ENCODE peak calls at places on chromosome 11, in four cellular contexts. L is GM12878, Y is K562, J is HepG2. K is an unnamed sample.

GRCh38 chr11:75105462-75105925 is 8.8 kb upstream of the OR2AT4 start:
- DNase-seq in L (no peak), Y (peak; percentile 75), J (peak; percentile 21), K (peak; percentile 68)

GRCh38 chr11:105201166-105201565 is 61.6 kb upstream of the CARD18 start:
- DNase-seq in L (no peak), Y (no peak), J (no peak), K (no peak)

GRCh38 chr11:47784785-47785381 is 17.7 kb upstream of the FNBP4 start:
- DNase-seq in L (no peak), Y (no peak), J (no peak), K (no peak)

GRCh38 chr11:126607374-126607773 is 251.9 kb downstream of the ST3GAL4 start:
- DNase-seq in L (no peak), Y (peak; percentile 78), J (peak; percentile 33), K (peak; percentile 76)

GRCh38 chr11:1852885-1853284 is at the start of gene LSP1:
- DNase-seq in L (peak; percentile 92), Y (no peak), J (no peak), K (no peak)

GRCh38 chr11:6667733-6668374 is 12.2 kb upstream of the DCHS1 start:
- DNase-seq in L (peak; percentile 48), Y (peak; percentile 49), J (peak; percentile 41), K (no peak)

GRCh38 chr11:104781719-104782376 is 116.4 kb downstream of the CASP12 start:
- DNase-seq in L (no peak), Y (no peak), J (no peak), K (peak; percentile 10)

GRCh38 chr11:35162795-35163194 is 23.8 kb downstream of the CD44 start:
- DNase-seq in L (no peak), Y (no peak), J (no peak), K (no peak)

GRCh38 chr11:61482513-61482912 is 26.0 kb upstream of the LRRC10B start:
- DNase-seq in L (no peak), Y (peak; percentile 79), J (no peak), K (peak; percentile 90)

GRCh38 chr11:23973244-23973643 is 523.6 kb upstream of the LUZP2 start:
- DNase-seq in L (no peak), Y (no peak), J (no peak), K (no peak)

GRCh38 chr11:72569966-72570892 is 104.0 kb downstream of the PDE2A start:
- DNase-seq in L (no peak), Y (no peak), J (no peak), K (no peak)

GRCh38 chr11:70854201-70854600 is 398.2 kb downstream of the SHANK2 start:
- DNase-seq in L (no peak), Y (no peak), J (no peak), K (no peak)

GRCh38 chr11:76049506-76049905 is 156.8 kb downstream of the WNT11 start:
- DNase-seq in L (no peak), Y (no peak), J (no peak), K (no peak)

GRCh38 chr11:95494167-95494566 is 263.2 kb upstream of the SESN3 start:
- DNase-seq in L (no peak), Y (no peak), J (no peak), K (no peak)

GRCh38 chr11:70628881-70629844 is 230.8 kb downstream of the CTTN start:
- DNase-seq in L (no peak), Y (peak; percentile 31), J (no peak), K (no peak)

GRCh38 chr11:1384206-1384965 is 5.3 kb upstream of the BRSK2 start:
- DNase-seq in L (peak; percentile 8), Y (no peak), J (no peak), K (no peak)

GRCh38 chr11:101862410-101863233 is 52.2 kb upstream of the CEP126 start:
- DNase-seq in L (no peak), Y (no peak), J (peak; percentile 76), K (peak; percentile 19)

GRCh38 chr11:128420943-128421342 is 166.4 kb downstream of the ETS1 start:
- DNase-seq in L (no peak), Y (no peak), J (no peak), K (no peak)

GRCh38 chr11:7278314-7278917 is 26.7 kb downstream of the SYT9 start:
- DNase-seq in L (no peak), Y (peak; percentile 46), J (peak; percentile 10), K (peak; percentile 45)

GRCh38 chr11:28793282-28793738 is 685.1 kb downstream of the METTL15 start:
- DNase-seq in L (no peak), Y (no peak), J (no peak), K (peak; percentile 50)

GRCh38 chr11:36123353-36124220 is 165.6 kb downstream of the COMMD9 start:
- DNase-seq in L (no peak), Y (no peak), J (no peak), K (no peak)

GRCh38 chr11:1074244-1075221 is at the start of gene MUC2:
- DNase-seq in L (no peak), Y (no peak), J (no peak), K (peak; percentile 15)

GRCh38 chr11:111641339-111642015 is 39.2 kb downstream of the SIK2 start:
- DNase-seq in L (no peak), Y (no peak), J (no peak), K (no peak)

GRCh38 chr11:35905901-35906661 is 37.8 kb upstream of the LDLRAD3 start:
- DNase-seq in L (no peak), Y (no peak), J (no peak), K (no peak)

GRCh38 chr11:35617687-35618496 is at the start of gene FJX1:
- DNase-seq in L (no peak), Y (peak; percentile 81), J (peak; percentile 17), K (peak; percentile 76)

GRCh38 chr11:6568191-6568918 is 35.1 kb downstream of the RRP8 start:
- DNase-seq in L (no peak), Y (peak; percentile 83), J (no peak), K (peak; percentile 61)

GRCh38 chr11:71112990-71113389 is 139.4 kb downstream of the SHANK2 start:
- DNase-seq in L (no peak), Y (no peak), J (no peak), K (no peak)

GRCh38 chr11:35305670-35306382 is 113.5 kb downstream of the SLC1A2 start:
- DNase-seq in L (no peak), Y (peak; percentile 50), J (peak; percentile 12), K (peak; percentile 65)

GRCh38 chr11:46755962-46756361 is 36.9 kb downstream of the F2 start:
- DNase-seq in L (no peak), Y (no peak), J (no peak), K (no peak)

GRCh38 chr11:120151536-120151935 is 13.6 kb upstream of the TRIM29 start:
- DNase-seq in L (no peak), Y (no peak), J (no peak), K (no peak)

GRCh38 chr11:94650756-94651155 is 83.6 kb downstream of the PIWIL4 start:
- DNase-seq in L (no peak), Y (no peak), J (no peak), K (no peak)

GRCh38 chr11:79406376-79406775 is 34.5 kb downstream of the TENM4 start:
- DNase-seq in L (peak; percentile 57), Y (no peak), J (no peak), K (no peak)

GRCh38 chr11:120130991-120131760 is 6.7 kb downstream of the TRIM29 start:
- DNase-seq in L (no peak), Y (no peak), J (no peak), K (no peak)

GRCh38 chr11:128725630-128726461 is 32.0 kb downstream of the FLI1 start:
- DNase-seq in L (peak; percentile 89), Y (no peak), J (no peak), K (no peak)

GRCh38 chr11:109914809-109915653 is 178.2 kb upstream of the ZC3H12C start:
- DNase-seq in L (no peak), Y (no peak), J (no peak), K (no peak)

GRCh38 chr11:111819161-111820058 is 52.0 kb downstream of the ALG9 start:
- DNase-seq in L (no peak), Y (no peak), J (no peak), K (no peak)

GRCh38 chr11:772429-773390 is 4.6 kb downstream of the GATD1 start:
- DNase-seq in L (no peak), Y (no peak), J (no peak), K (peak; percentile 12)

GRCh38 chr11:124978316-124978715 is 24.3 kb downstream of the CCDC15 start:
- DNase-seq in L (no peak), Y (no peak), J (no peak), K (no peak)

GRCh38 chr11:117792241-117792640 is 4.8 kb downstream of the DSCAML1 start:
- DNase-seq in L (no peak), Y (no peak), J (no peak), K (no peak)
- TF ChIP-seq CBFB in L (no peak), Y (no peak), J (no peak), K (no peak)

DNA sequence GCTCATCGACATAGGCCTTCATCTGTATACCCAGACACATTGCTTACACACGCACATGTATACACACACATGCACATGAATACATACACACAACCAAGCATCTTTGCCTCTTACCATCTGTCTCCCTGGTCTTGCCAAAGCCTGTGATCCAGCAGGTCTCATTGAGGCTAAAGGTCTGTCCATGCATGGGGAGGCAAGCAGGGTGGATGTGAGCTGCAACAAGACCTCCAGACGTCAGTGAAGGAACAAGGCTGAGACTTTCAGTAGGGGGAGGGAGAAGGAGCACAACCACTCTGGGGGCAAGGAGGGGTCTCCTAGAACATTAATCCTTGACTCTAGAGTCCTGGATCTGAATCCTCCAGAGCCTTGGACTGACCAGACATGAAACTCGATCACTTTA is 23.7 kb downstream of the TMPRSS13 start:
- DNase-seq in L (no peak), Y (no peak), J (no peak), K (no peak)
- TF ChIP-seq CBFB in L (no peak), Y (no peak), J (no peak), K (no peak)

DNA sequence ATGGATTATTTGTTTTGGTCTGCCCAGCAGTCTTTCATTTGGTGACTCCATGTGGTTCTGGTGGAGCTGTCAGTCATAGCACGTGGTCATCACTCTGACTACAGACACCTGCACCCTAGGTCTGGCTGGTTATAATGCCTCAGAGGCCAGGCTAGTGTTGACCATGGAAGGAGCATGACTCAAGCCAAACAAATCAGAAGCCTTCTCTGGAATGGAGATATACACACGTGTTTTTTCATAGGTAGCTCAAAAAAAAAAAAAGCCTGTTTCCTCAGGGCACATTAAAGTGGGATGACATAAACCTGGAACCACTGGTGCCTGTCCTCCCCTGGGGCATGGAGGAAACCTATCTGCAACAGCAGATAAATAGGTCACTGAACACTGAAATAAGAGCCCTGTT is 8.1 kb upstream of the PLAAT3 start:
- DNase-seq in L (no peak), Y (no peak), J (peak; percentile 33), K (no peak)
- TF ChIP-seq CBFB in L (no peak), Y (no peak), J (no peak), K (no peak)

DNA sequence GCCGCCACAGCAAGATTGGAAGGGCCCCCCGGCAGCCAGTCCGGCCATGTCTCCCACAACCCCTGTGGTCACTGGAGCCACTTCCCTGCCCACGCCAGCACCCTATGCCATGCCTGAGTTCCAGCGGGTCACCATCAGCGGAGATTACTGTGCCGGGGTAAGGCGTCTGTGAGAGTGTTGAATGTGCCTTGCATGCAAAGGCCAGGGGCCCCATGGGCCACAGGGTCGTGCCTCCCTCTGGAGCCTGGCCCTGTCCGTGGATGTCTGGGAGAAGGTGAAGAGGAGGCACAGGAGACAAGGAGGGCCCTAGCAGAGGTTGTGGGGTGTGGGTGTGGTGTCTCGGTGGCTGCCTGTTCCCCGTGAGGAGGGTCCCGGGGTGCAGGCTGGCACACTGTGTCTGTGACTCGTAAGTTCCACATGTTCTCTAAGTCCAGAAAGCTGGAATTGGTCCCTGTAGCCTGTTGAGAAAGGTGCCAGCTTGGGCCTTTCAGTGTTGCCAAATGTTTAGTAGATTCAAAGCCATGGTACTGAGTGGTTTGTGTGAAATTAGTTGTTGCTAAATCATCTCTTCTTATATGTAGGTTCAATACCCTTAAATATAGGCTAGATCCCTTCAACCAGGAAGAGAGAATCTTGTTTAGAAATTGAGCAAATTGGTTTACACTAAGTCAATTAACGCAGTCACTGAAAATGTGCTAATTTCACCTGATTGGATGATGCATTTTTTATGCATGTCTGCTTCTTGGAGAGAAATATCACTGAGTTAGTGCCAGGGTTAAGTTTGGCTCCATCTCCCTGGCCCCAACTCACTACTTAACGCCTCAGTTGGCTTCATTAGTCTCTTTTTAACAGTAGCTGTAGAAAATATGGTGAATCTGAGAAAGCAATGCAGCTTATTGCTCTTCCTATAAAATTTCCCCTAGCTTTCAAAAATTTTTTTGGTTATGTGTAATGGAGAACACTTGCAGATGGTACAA is 23.8 kb downstream of the AMPD3 start:
- DNase-seq in L (no peak), Y (no peak), J (no peak), K (no peak)
- TF ChIP-seq CBFB in L (no peak), Y (no peak), J (no peak), K (no peak)